ENCODE peak calls at places on chromosomes 12 and 14, in four cellular contexts. D, Y, V and W are unnamed samples.

GRCh38 chr12:131251336-131252101 is 297.8 kb downstream of the ADGRD1 start:
- DNase-seq in D (no peak), Y (no peak), V (peak), W (peak)

GRCh38 chr12:131943389-131943788 is 6.4 kb upstream of the EP400 start:
- DNase-seq in D (no peak), Y (no peak), V (no peak), W (no peak)

GRCh38 chr14:65333926-65334687 is 78.4 kb upstream of the FUT8 start:
- DNase-seq in D (no peak), Y (no peak), V (no peak), W (no peak)

GRCh38 chr12:56941299-56942017 is 7.2 kb upstream of the SDR9C7 start:
- DNase-seq in D (peak), Y (peak), V (peak), W (no peak)

GRCh38 chr12:52333321-52333720 is 12.1 kb upstream of the KRT83 start:
- DNase-seq in D (no peak), Y (no peak), V (no peak), W (no peak)

GRCh38 chr14:104724981-104725771 is 1.1 kb downstream of the ADSS1 start:
- DNase-seq in D (no peak), Y (peak), V (peak), W (no peak)

GRCh38 chr12:73719223-73719622 is 818.4 kb upstream of the ATXN7L3B start:
- DNase-seq in D (no peak), Y (no peak), V (no peak), W (no peak)

GRCh38 chr14:69610859-69611263 is 535 bp upstream of the SUSD6 start:
- DNase-seq in D (no peak), Y (no peak), V (no peak), W (no peak)

GRCh38 chr12:30585877-30586276 is 109.8 kb downstream of the IPO8 start:
- DNase-seq in D (no peak), Y (no peak), V (no peak), W (no peak)

GRCh38 chr14:74911221-74911620 is 11.8 kb downstream of the RPS6KL1 start:
- DNase-seq in D (no peak), Y (no peak), V (no peak), W (no peak)

GRCh38 chr12:125065021-125065752 is at the start of gene AACS:
- DNase-seq in D (no peak), Y (peak), V (peak), W (peak)

GRCh38 chr12:10364839-10365681 is 24.8 kb downstream of the KLRK1 start:
- DNase-seq in D (peak), Y (peak), V (no peak), W (peak)

GRCh38 chr12:128844031-128844635 is 9.1 kb upstream of the GLT1D1 start:
- DNase-seq in D (no peak), Y (peak), V (no peak), W (no peak)

GRCh38 chr14:102486513-102487203 is 22.9 kb downstream of the ANKRD9 start:
- DNase-seq in D (no peak), Y (no peak), V (no peak), W (no peak)

GRCh38 chr14:69312608-69313007 is 52.6 kb downstream of the GALNT16 start:
- DNase-seq in D (no peak), Y (no peak), V (no peak), W (no peak)

GRCh38 chr12:29711381-29711780 is 72.4 kb downstream of the TMTC1 start:
- DNase-seq in D (no peak), Y (no peak), V (no peak), W (no peak)

GRCh38 chr12:130796985-130797686 is 41.9 kb downstream of the STX2 start:
- DNase-seq in D (no peak), Y (no peak), V (no peak), W (no peak)

GRCh38 chr12:96578526-96579125 is 89.2 kb downstream of the CFAP54 start:
- DNase-seq in D (peak), Y (peak), V (peak), W (peak)

DNA sequence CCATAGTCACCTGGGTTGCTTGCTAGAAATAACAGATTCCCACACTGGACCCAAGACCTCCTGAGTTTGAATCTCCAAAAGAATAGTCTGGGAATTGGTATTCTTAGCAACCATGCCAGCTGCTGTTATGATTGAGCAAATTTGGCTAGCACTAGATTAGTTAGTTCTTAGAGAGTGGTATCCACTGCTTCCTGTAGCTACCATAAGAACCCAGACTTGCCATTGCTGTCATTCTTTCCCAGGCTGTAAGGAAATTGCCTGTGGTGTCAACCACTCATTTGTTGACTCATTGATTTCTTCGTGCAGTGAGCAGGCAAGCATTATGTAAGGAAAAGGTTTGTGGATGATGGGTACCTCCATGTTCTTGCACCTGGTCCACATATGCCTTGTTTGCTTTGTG is 201.8 kb upstream of the RGS6 start:
- DNase-seq in D (no peak), Y (no peak), V (no peak), W (no peak)
- TF ChIP-seq FOXM1 in D (no peak), Y (no peak), V (no peak), W (no peak)

DNA sequence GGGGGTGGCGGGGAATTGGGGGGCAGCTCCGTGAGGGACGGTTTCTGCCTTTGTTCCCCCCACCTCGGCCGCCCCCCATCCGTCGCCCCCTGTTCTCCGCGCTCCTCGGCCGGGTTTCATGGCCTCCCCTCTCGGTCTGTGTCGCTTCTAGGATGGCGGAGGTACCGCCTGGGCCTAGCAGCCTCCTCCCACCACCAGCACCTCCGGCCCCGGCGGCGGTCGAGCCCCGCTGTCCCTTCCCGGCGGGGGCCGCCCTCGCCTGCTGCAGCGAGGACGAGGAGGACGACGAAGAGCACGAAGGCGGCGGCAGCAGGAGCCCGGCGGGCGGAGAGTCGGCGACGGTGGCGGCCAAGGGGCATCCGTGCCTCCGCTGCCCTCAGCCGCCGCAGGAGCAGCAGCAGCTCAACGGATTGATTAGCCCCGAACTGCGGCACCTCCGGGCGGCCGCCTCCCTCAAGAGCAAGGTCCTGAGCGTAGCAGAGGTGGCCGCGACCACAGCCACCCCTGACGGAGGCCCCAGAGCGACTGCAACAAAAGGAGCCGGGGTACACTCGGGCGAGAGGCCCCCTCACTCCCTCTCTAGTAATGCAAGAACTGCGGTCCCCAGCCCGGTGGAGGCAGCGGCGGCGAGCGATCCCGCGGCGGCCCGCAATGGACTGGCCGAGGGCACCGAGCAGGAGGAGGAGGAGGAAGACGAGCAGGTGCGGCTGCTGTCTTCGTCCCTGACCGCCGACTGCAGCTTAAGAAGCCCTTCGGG is 598 bp downstream of the NAA30 start:
- DNase-seq in D (no peak), Y (no peak), V (peak), W (peak)
- TF ChIP-seq BHLHE40 in D (no peak), Y (no peak), V (no peak), W (no peak)

GRCh38 chr14:96962337-96962736 is 165.2 kb downstream of the VRK1 start:
- DNase-seq in D (no peak), Y (no peak), V (no peak), W (no peak)
- TF ChIP-seq FOXM1 in D (no peak), Y (no peak), V (no peak), W (no peak)

GRCh38 chr12:18135086-18135485 is 45.1 kb upstream of the RERGL start:
- DNase-seq in D (no peak), Y (no peak), V (no peak), W (no peak)

GRCh38 chr12:18135509-18135908 is 45.5 kb upstream of the RERGL start:
- DNase-seq in D (no peak), Y (no peak), V (no peak), W (no peak)

GRCh38 chr12:18130855-18131254 is 40.9 kb upstream of the RERGL start:
- DNase-seq in D (no peak), Y (no peak), V (no peak), W (no peak)
- TF ChIP-seq BHLHE40 in D (no peak), Y (no peak), V (no peak), W (no peak)